ENCODE peak calls at places on chromosomes 7 and 10, in six cellular contexts. J is breast epithelium, N is transverse colon, P is sigmoid colon, R is spleen, Q is body of pancreas. M is an unnamed sample.

GRCh38 chr7:56028942-56029630 is 22.2 kb downstream of the PSPH start:
- DNase-seq in P (no peak), R (no peak), J (no peak), Q (no peak), N (no peak), M (no peak)

GRCh38 chr7:87463982-87464381 is 11.5 kb downstream of the ABCB4 start:
- DNase-seq in Q (no peak), R (no peak), N (no peak), P (no peak), J (no peak), M (no peak)

GRCh38 chr7:139626817-139627216 is 103.3 kb downstream of the CLEC2L start:
- DNase-seq in J (no peak), P (no peak), N (no peak), R (no peak), Q (no peak), M (no peak)

GRCh38 chr10:58570307-58570723 is 57.6 kb downstream of the BICC1 start:
- DNase-seq in N (no peak), R (no peak), P (no peak), J (peak), Q (no peak), M (no peak)

GRCh38 chr10:87546971-87547413 is 42.3 kb downstream of the MINPP1 start:
- DNase-seq in N (no peak), R (no peak), Q (no peak), J (no peak), P (no peak), M (peak)

GRCh38 chr10:110457851-110458582 is 39.7 kb upstream of the DUSP5 start:
- DNase-seq in Q (no peak), R (peak), J (no peak), P (peak), N (peak), M (no peak)

GRCh38 chr7:116356979-116357378 is 142.6 kb upstream of the CAV2 start:
- DNase-seq in P (no peak), N (no peak), Q (no peak), J (no peak), R (no peak), M (no peak)

GRCh38 chr7:141558544-141559183 is 7.5 kb downstream of the AGK start:
- DNase-seq in Q (no peak), R (no peak), P (no peak), J (no peak), N (no peak), M (no peak)

GRCh38 chr10:60967854-60968484 is 24.0 kb upstream of the RHOBTB1 start:
- DNase-seq in R (no peak), P (no peak), J (no peak), Q (no peak), N (no peak), M (no peak)

GRCh38 chr10:18097524-18097923 is 42.7 kb upstream of the CACNB2 start:
- DNase-seq in N (no peak), Q (no peak), R (no peak), J (no peak), P (no peak), M (no peak)

GRCh38 chr10:103545771-103546281 is 52.3 kb downstream of the NEURL1 start:
- DNase-seq in P (no peak), N (no peak), R (peak), Q (peak), J (no peak), M (peak)

GRCh38 chr7:29974286-29974685 is 15.3 kb downstream of the SCRN1 start:
- DNase-seq in R (no peak), J (no peak), N (no peak), P (no peak), Q (no peak), M (no peak)

GRCh38 chr10:47438857-47439474 is 44.9 kb downstream of the ANXA8 start:
- DNase-seq in P (no peak), R (peak), N (peak), Q (peak), J (peak), M (peak)

GRCh38 chr7:50149364-50149763 is 56.3 kb upstream of the ZPBP start:
- DNase-seq in J (no peak), Q (no peak), R (no peak), P (no peak), N (no peak), M (no peak)

GRCh38 chr10:13674645-13675588 is 88.2 kb downstream of the PRPF18 start:
- DNase-seq in R (peak), Q (no peak), P (no peak), N (no peak), J (no peak), M (no peak)

GRCh38 chr10:43230909-43231522 is 35.8 kb downstream of the RASGEF1A start:
- DNase-seq in P (peak), N (peak), J (no peak), R (peak), Q (peak), M (peak)

GRCh38 chr10:2111936-2112335 is 374.6 kb upstream of the ADARB2 start:
- DNase-seq in Q (no peak), J (no peak), N (no peak), P (no peak), R (no peak), M (no peak)

GRCh38 chr7:14714161-14714728 is 188.3 kb downstream of the DGKB start:
- DNase-seq in P (no peak), Q (no peak), N (no peak), R (no peak), J (no peak), M (no peak)

GRCh38 chr7:26668821-26669220 is 195.6 kb downstream of the SKAP2 start:
- DNase-seq in Q (no peak), P (no peak), R (no peak), N (no peak), J (no peak), M (no peak)

GRCh38 chr7:148809856-148810255 is 74.2 kb downstream of the EZH2 start:
- DNase-seq in R (no peak), Q (no peak), J (no peak), N (no peak), P (no peak), M (no peak)

GRCh38 chr7:114081606-114082425 is 163.0 kb upstream of the PPP1R3A start:
- DNase-seq in N (no peak), Q (peak), R (no peak), J (no peak), P (peak), M (no peak)

GRCh38 chr10:12445701-12446334 is 96.5 kb downstream of the CAMK1D start:
- DNase-seq in R (no peak), Q (no peak), N (no peak), P (no peak), J (no peak), M (no peak)

GRCh38 chr7:32915041-32915536 is 23.5 kb upstream of the KBTBD2 start:
- DNase-seq in R (no peak), N (no peak), J (no peak), Q (no peak), P (no peak), M (no peak)

GRCh38 chr7:22190736-22191135 is 166.2 kb downstream of the RAPGEF5 start:
- DNase-seq in R (no peak), P (no peak), J (no peak), Q (peak), N (no peak), M (no peak)

GRCh38 chr7:98338441-98338840 is 57.0 kb downstream of the BRI3 start:
- DNase-seq in R (no peak), P (no peak), J (no peak), N (no peak), Q (no peak), M (no peak)

GRCh38 chr7:79880312-79880711 is 254.3 kb upstream of the GNAI1 start:
- DNase-seq in P (no peak), J (no peak), Q (no peak), N (no peak), R (no peak), M (no peak)

GRCh38 chr10:22455068-22455467 is 109.8 kb downstream of the SPAG6 start:
- DNase-seq in P (no peak), J (no peak), Q (no peak), N (no peak), R (no peak), M (no peak)

GRCh38 chr7:140697447-140698143 is 1.1 kb downstream of the NDUFB2 start:
- DNase-seq in P (no peak), R (no peak), N (no peak), J (peak), Q (no peak), M (no peak)

GRCh38 chr7:2497500-2498336 is 21.5 kb upstream of the GRIFIN start:
- DNase-seq in J (no peak), N (no peak), P (no peak), Q (no peak), R (no peak), M (no peak)

GRCh38 chr7:122225874-122226273 is 78.7 kb downstream of the FEZF1 start:
- DNase-seq in Q (no peak), J (no peak), N (no peak), P (no peak), R (no peak), M (no peak)

GRCh38 chr7:28432105-28432504 is 19.8 kb downstream of the CREB5 start:
- DNase-seq in N (no peak), J (peak), P (peak), R (no peak), Q (peak), M (no peak)

GRCh38 chr7:154927624-154928125 is 75.2 kb downstream of the PAXIP1 start:
- DNase-seq in N (peak), J (peak), R (peak), Q (peak), P (peak), M (peak)

GRCh38 chr7:96219382-96220130 is 102.3 kb downstream of the SLC25A13 start:
- DNase-seq in R (no peak), P (no peak), J (no peak), N (no peak), Q (no peak), M (no peak)

GRCh38 chr10:86715156-86715795 is 41.1 kb upstream of the BMPR1A start:
- DNase-seq in J (no peak), P (peak), Q (no peak), N (no peak), R (no peak), M (peak)

GRCh38 chr7:73308665-73309214 is at the start of gene NSUN5:
- DNase-seq in P (peak), R (peak), Q (peak), N (peak), J (peak), M (peak)
- TF ChIP-seq POLR2A in P (no peak), R (no peak), Q (peak), N (peak), J (no peak), M (no peak)

DNA sequence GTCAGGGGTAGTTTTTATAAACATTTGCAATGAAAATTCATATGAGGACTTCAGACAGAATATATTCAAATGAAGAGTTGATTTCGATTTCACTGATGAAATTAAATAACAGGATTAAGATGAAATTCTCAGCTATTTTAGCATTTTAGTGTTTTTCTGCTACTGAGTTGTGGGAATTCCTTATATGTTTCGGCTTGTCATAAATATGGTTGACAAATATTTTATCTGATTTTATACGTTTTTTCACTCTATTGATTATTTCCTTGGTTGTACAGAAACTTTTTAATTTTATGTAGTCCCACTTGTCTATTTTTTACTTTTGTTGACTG is 14.6 kb upstream of the NME8 start:
- DNase-seq in Q (no peak), J (no peak), R (no peak), N (no peak), P (no peak), M (no peak)
- TF ChIP-seq CTCF in Q (no peak), J (no peak), R (no peak), N (no peak), P (no peak), M (no peak)

DNA sequence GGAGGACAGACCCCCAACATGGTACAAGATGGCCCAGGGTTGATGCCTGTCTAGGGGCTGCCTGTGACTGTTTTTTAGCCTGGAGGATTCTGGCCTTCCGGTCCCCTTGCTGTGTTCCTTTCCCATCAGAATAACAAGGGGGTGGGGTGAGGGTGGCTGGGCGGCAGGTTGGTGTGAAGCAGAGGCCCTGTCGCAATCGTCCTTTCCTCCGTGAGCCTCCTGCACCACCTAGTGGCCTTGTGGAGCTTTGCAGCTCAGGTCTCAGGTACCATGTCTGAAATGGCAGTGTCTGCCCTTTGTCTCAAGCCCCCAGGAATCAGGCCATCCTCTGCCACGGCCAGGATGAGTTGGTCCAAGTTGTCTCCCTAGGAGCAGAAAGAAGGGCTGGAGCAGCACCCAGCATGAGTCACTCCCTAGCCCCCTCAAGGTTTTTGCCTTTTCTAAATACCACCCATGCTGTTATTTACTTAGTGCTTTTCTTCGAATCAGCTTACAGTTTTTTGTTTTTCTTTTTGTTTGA is 24.2 kb downstream of the TACR2 start:
- DNase-seq in R (peak), P (peak), Q (peak), N (peak), J (peak), M (peak)
- TF ChIP-seq POLR2A in R (no peak), P (no peak), Q (no peak), N (no peak), J (no peak), M (no peak)

DNA sequence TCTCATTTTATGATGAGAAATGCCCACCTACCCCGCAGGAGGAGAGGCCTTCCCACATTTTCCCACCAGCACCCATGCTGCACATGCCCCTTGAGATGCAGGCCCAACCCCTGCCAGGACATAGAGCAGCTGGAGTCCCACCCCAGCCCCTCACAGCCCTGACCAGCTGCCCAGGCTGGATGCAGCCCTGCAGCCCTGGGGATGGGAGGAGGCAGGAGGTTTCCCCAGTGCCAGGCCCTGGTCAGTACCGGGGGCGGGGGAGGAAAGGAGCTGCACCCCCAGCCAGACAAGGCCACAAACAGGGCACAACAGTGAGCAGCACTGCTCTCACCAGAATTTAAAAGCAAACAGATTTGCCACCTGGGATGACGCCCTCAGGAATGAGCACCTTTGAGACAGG is 196.1 kb downstream of the PTPRN2 start:
- DNase-seq in P (no peak), J (no peak), N (no peak), Q (no peak), R (peak), M (no peak)
- TF ChIP-seq CTCF in P (no peak), J (no peak), N (no peak), Q (no peak), R (no peak), M (no peak)

GRCh38 chr10:100183482-100183881 is 2.3 kb downstream of the ERLIN1 start:
- DNase-seq in N (peak), Q (no peak), R (no peak), J (no peak), P (no peak), M (no peak)
- TF ChIP-seq POLR2A in N (peak), Q (no peak), R (no peak), J (no peak), P (no peak), M (no peak)

GRCh38 chr10:91088300-91089140 is 131.9 kb upstream of the PCGF5 start:
- DNase-seq in R (no peak), Q (no peak), N (no peak), P (no peak), J (no peak), M (no peak)
- TF ChIP-seq CTCF in R (peak), Q (peak), N (no peak), P (no peak), J (no peak), M (no peak)

GRCh38 chr7:101744588-101744987 is 72.8 kb upstream of the CUX1 start:
- DNase-seq in J (no peak), R (no peak), Q (no peak), P (no peak), N (no peak), M (no peak)

GRCh38 chr7:101746311-101746710 is 71.1 kb upstream of the CUX1 start:
- DNase-seq in Q (no peak), J (no peak), P (no peak), R (no peak), N (no peak), M (no peak)

GRCh38 chr7:101743995-101744360 is 73.4 kb upstream of the CUX1 start:
- DNase-seq in J (no peak), N (peak), P (no peak), Q (no peak), R (no peak), M (no peak)

GRCh38 chr7:101740981-101741725 is 76.3 kb upstream of the CUX1 start:
- DNase-seq in P (no peak), J (no peak), N (no peak), Q (no peak), R (no peak), M (no peak)

GRCh38 chr7:101743241-101743994 is 74.0 kb upstream of the CUX1 start:
- DNase-seq in P (peak), Q (peak), N (peak), J (no peak), R (peak), M (no peak)
- TF ChIP-seq POLR2A in P (no peak), Q (no peak), N (no peak), J (no peak), R (no peak), M (no peak)

GRCh38 chr7:124992881-124993562 is 63.4 kb upstream of the POT1 start:
- DNase-seq in N (no peak), Q (peak), J (no peak), R (no peak), P (no peak), M (no peak)

DNA sequence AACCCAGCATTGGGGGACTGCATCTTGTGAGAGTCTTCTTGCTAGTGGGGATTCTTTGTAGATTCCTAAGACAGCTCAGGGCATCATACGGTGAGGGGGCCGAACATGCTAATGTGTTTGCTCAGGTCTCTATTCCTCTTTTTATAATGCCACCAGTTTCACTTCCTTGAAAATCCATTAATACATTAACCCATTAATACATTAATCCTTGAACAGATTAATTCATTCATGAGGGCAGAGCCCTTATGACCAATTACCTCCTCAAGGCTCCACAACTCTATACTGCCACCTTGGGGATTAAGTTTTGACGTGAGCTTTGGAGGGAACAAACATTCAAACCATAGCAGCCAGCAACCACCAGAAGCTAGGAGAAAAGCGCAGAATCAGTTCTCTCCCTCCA is 67.2 kb upstream of the POT1 start:
- DNase-seq in P (no peak), N (no peak), J (no peak), Q (no peak), R (no peak), M (no peak)
- TF ChIP-seq CTCF in P (no peak), N (no peak), J (no peak), Q (no peak), R (no peak), M (no peak)

GRCh38 chr7:45000096-45001032 is at the start of gene CCM2:
- DNase-seq in J (no peak), N (peak), R (peak), Q (peak), P (peak), M (peak)
- TF ChIP-seq POLR2A in J (no peak), N (peak), R (no peak), Q (peak), P (no peak), M (no peak)

M was measured in suprapubic skin.